ENCODE peak calls at places on chromosome 9, in four cellular contexts. T is mucosa of descending colon, B is fibroblast of pulmonary artery, P is body of pancreas. W is an unnamed sample.

GRCh38 chr9:75892168-75892901 is 1.9 kb downstream of the PCSK5 start:
- DNase-seq in T (peak; percentile 76), B (no peak), P (peak; percentile 43), W (no peak)

GRCh38 chr9:98091735-98092632 is 27.0 kb downstream of the TRIM14 start:
- DNase-seq in T (no peak), B (peak; percentile 64), P (no peak), W (no peak)

GRCh38 chr9:136625101-136626065 is 37.3 kb upstream of the EGFL7 start:
- DNase-seq in T (peak; percentile 89), B (peak; percentile 88), P (peak; percentile 95), W (no peak)

GRCh38 chr9:92608221-92609141 is 61.5 kb downstream of the IPPK start:
- DNase-seq in T (no peak), B (no peak), P (no peak), W (no peak)

GRCh38 chr9:89497181-89497963 is 541 bp downstream of the SEMA4D start:
- DNase-seq in T (peak; percentile 65), B (no peak), P (peak; percentile 46), W (no peak)

GRCh38 chr9:95073042-95073607 is 244.4 kb downstream of the FANCC start:
- DNase-seq in T (no peak), B (peak; percentile 36), P (no peak), W (no peak)

GRCh38 chr9:111599092-111599947 is at the start of gene PTGR1:
- DNase-seq in T (peak; percentile 85), B (peak; percentile 94), P (peak; percentile 85), W (peak; percentile 51)

GRCh38 chr9:3508531-3509374 is 17.0 kb downstream of the RFX3 start:
- DNase-seq in T (no peak), B (peak; percentile 6), P (no peak), W (no peak)

GRCh38 chr9:105858284-105858683 is 163.9 kb downstream of the TMEM38B start:
- DNase-seq in T (no peak), B (no peak), P (no peak), W (no peak)

GRCh38 chr9:128552744-128553221 is 396 bp downstream of the SPTAN1 start:
- DNase-seq in T (peak; percentile 81), B (peak; percentile 35), P (peak; percentile 65), W (no peak)

GRCh38 chr9:32571969-32572899 is 725 bp downstream of the NDUFB6 start:
- DNase-seq in T (peak; percentile 49), B (peak; percentile 84), P (peak; percentile 68), W (peak; percentile 58)

GRCh38 chr9:96117398-96118060 is 184.4 kb downstream of the HSD17B3 start:
- DNase-seq in T (no peak), B (no peak), P (no peak), W (no peak)

GRCh38 chr9:128275198-128276007 is at the start of gene GOLGA2:
- DNase-seq in T (no peak), B (peak; percentile 72), P (peak; percentile 37), W (no peak)

GRCh38 chr9:127283917-127284316 is 19.3 kb downstream of the GARNL3 start:
- DNase-seq in T (no peak), B (peak; percentile 61), P (no peak), W (peak; percentile 11)

GRCh38 chr9:125428515-125429467 is 167.2 kb downstream of the GAPVD1 start:
- DNase-seq in T (no peak), B (no peak), P (no peak), W (no peak)

GRCh38 chr9:35906923-35907699 is 1.1 kb downstream of the HRCT1 start:
- DNase-seq in T (peak; percentile 66), B (peak; percentile 92), P (peak; percentile 32), W (peak; percentile 60)

GRCh38 chr9:3948826-3949578 is 350.9 kb downstream of the GLIS3 start:
- DNase-seq in T (no peak), B (peak; percentile 81), P (no peak), W (no peak)

GRCh38 chr9:91231619-91232018 is 130.1 kb downstream of the AUH start:
- DNase-seq in T (no peak), B (no peak), P (no peak), W (no peak)

GRCh38 chr9:135864447-135865049 is 42.8 kb downstream of the CAMSAP1 start:
- DNase-seq in T (peak; percentile 74), B (peak; percentile 65), P (peak; percentile 76), W (no peak)

GRCh38 chr9:115551396-115551795 is 433.4 kb upstream of the TNC start:
- DNase-seq in T (no peak), B (no peak), P (no peak), W (no peak)

GRCh38 chr9:13791816-13792215 is 512.3 kb upstream of the MPDZ start:
- DNase-seq in T (peak; percentile 63), B (no peak), P (no peak), W (no peak)

GRCh38 chr9:86443992-86444391 is 89.8 kb upstream of the TUT7 start:
- DNase-seq in T (no peak), B (no peak), P (no peak), W (no peak)

GRCh38 chr9:133359420-133360175 is 3.2 kb downstream of the SURF2 start:
- DNase-seq in T (peak; percentile 26), B (no peak), P (peak; percentile 42), W (no peak)

GRCh38 chr9:133355881-133356357 is 368 bp downstream of the SURF1 start:
- DNase-seq in T (no peak), B (no peak), P (no peak), W (no peak)

GRCh38 chr9:133356391-133357091 is at the start of the genes SURF1 and SURF2:
- DNase-seq in T (peak; percentile 95), B (peak; percentile 72), P (peak; percentile 93), W (no peak)

GRCh38 chr9:133354766-133355165 is 1.5 kb downstream of the SURF1 start:
- DNase-seq in T (peak; percentile 19), B (no peak), P (no peak), W (no peak)

DNA sequence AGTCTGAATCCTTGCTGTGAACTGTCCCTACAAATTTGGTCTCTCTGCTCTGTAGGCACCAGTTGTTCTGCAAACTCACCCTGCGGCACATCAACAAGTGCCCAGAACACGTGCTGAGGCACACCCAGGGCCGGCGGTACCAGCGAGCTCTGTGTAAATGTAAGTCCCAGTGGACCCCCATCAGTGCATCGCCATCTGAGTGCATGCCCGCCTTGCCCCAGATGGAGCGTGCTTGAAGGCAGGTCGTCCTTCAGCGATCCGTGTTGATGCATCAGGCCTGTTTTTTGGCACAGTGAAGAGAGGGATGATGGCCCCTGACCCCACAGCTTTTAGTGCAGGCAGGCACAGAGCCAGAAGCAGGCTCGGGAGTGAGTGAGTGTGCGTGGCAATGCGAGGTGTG is 1.3 kb downstream of the SURF2 start:
- DNase-seq in T (peak; percentile 28), B (no peak), P (no peak), W (no peak)
- H3K4me3 ChIP-seq in T (no peak overlapping the region), B (no peak overlapping the region), P (no peak overlapping the region), W (no peak overlapping the region)

GRCh38 chr9:134224827-134225154 is 60.4 kb upstream of the RNU6ATAC start:
- DNase-seq in T (no peak), B (no peak), P (no peak), W (no peak)
- TF ChIP-seq CTCF in T (no peak), B (no peak), P (no peak), W (no peak)

GRCh38 chr9:123321874-123322770 is 33.9 kb upstream of the CRB2 start:
- DNase-seq in T (no peak), B (no peak), P (no peak), W (no peak)
- H3K4me3 ChIP-seq in T (no peak overlapping the region), B (no peak overlapping the region), P (no peak overlapping the region), W (no peak overlapping the region)

GRCh38 chr9:101457003-101457402 is 21.4 kb upstream of the ALDOB start:
- DNase-seq in T (no peak), B (no peak), P (no peak), W (no peak)
- TF ChIP-seq CTCF in T (no peak), B (no peak), P (no peak), W (no peak)

GRCh38 chr9:114467910-114468309 is 37.4 kb downstream of the WHRN start:
- DNase-seq in T (no peak), B (no peak), P (no peak), W (no peak)

GRCh38 chr9:114470581-114470980 is 34.7 kb downstream of the WHRN start:
- DNase-seq in T (no peak), B (no peak), P (no peak), W (no peak)

GRCh38 chr9:114471157-114471556 is 34.1 kb downstream of the WHRN start:
- DNase-seq in T (no peak), B (no peak), P (no peak), W (no peak)

GRCh38 chr9:114469091-114469853 is 36.0 kb downstream of the WHRN start:
- DNase-seq in T (no peak), B (no peak), P (no peak), W (no peak)

DNA sequence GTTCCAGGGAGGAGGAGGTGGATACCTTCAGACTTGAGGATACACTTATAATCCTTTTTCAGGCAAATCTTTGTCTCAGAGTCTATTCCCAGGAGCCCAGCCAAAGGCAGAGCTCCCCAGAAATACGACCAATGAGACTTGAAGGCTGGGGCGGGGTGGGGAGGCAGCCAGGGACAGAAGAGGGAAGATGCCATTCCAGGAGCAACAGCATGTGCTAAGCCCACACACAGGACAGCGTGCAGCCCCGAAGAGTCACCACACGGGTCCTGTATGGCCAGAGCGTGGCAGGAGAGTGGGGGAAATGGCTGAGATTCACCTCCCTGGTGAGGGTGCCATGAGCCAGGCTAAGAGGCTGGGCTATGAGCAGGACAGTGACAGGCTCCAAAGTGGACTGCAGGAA is 35.2 kb downstream of the WHRN start:
- DNase-seq in T (no peak), B (no peak), P (no peak), W (no peak)
- H3K4me3 ChIP-seq in T (no peak overlapping the region), B (no peak overlapping the region), P (no peak overlapping the region), W (no peak overlapping the region)

GRCh38 chr9:121619566-121619965 is 31.9 kb upstream of the DAB2IP start:
- DNase-seq in T (no peak), B (no peak), P (no peak), W (no peak)

GRCh38 chr9:121622842-121623203 is 28.6 kb upstream of the DAB2IP start:
- DNase-seq in T (no peak), B (no peak), P (peak; percentile 31), W (no peak)

GRCh38 chr9:121619989-121620673 is 31.3 kb upstream of the DAB2IP start:
- DNase-seq in T (no peak), B (no peak), P (no peak), W (no peak)

GRCh38 chr9:121618504-121618903 is 32.9 kb upstream of the DAB2IP start:
- DNase-seq in T (no peak), B (no peak), P (no peak), W (no peak)

DNA sequence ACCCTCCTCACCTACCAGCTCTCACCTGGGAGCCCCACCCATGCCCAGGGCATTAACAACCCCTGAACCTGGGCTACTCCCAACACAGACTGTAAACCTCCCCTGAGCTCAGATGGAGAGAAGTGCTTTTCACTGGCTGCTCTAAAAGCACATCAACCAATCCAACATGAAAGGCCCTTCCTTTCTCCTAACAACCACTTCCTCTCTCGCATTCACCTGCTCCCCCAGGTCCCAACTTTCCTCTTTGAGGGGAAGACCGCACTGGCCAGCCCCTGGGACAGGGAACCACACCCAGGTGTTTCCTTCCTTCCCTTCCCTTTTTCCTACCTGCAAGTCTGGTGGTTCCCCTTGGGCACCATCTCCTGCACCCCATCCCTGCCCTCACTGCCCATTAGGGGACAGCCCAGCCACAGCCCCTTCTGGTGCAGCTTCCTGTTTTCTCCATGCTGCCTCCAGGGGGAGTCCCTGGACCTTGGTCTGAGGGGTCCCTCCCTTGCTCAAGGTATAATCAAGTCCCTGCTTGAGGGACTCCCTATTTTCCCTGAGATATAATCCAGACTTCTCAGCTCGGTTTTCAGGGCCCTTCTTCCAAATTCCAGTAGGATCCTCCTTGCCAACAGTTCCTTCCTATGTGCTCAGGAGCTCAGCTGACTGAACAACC is 30.5 kb upstream of the DAB2IP start:
- DNase-seq in T (no peak), B (peak; percentile 33), P (no peak), W (no peak)
- TF ChIP-seq CTCF in T (no peak), B (peak; percentile 57), P (no peak), W (peak; percentile 73)